ENCODE peak calls at places on chromosomes 6 and 20, in five cellular contexts. X is posterior vena cava; O is NCI-H524; V is stimulated activated CD4-positive, alpha-beta T cell treated with anti-CD3 and anti-CD28 coated beads, Interleukin-15, amount 100 ng/mL, for 1 hour; M is NCI-H1436. L is an unnamed sample.

GRCh38 chr20:6034134-6034969 is 19.5 kb downstream of the LRRN4 start:
- DNase-seq in X (no peak), O (no peak), V (no peak), M (no peak), L (peak)

GRCh38 chr6:53090576-53090975 is 25.4 kb downstream of the FBXO9 start:
- DNase-seq in X (no peak), O (no peak), V (no peak), M (no peak), L (no peak)

GRCh38 chr6:15378864-15379263 is 133.0 kb downstream of the JARID2 start:
- DNase-seq in X (no peak), O (no peak), V (no peak), M (no peak), L (no peak)

GRCh38 chr20:40676870-40677269 is 12.2 kb downstream of the MAFB start:
- DNase-seq in X (no peak), O (no peak), V (no peak), M (no peak), L (no peak)

GRCh38 chr6:153511896-153512496 is 380.9 kb upstream of the RGS17 start:
- DNase-seq in X (no peak), O (peak), V (no peak), M (no peak), L (peak)

GRCh38 chr6:130167655-130168054 is 55.1 kb downstream of the SAMD3 start:
- DNase-seq in X (no peak), O (no peak), V (no peak), M (no peak), L (no peak)

GRCh38 chr6:11309947-11310665 is 77.6 kb upstream of the NEDD9 start:
- DNase-seq in X (no peak), O (peak), V (no peak), M (no peak), L (peak)

GRCh38 chr6:33958208-33958862 is 154.5 kb upstream of the MLN start:
- DNase-seq in X (peak), O (peak), V (no peak), M (peak), L (no peak)

GRCh38 chr6:75882734-75883133 is 133.7 kb downstream of the MYO6 start:
- DNase-seq in X (no peak), O (no peak), V (no peak), M (no peak), L (no peak)

GRCh38 chr6:128743974-128744765 is 138.8 kb upstream of the LAMA2 start:
- DNase-seq in X (no peak), O (no peak), V (no peak), M (no peak), L (no peak)

GRCh38 chr6:114430534-114431124 is 87.8 kb upstream of the HS3ST5 start:
- DNase-seq in X (no peak), O (peak), V (no peak), M (no peak), L (peak)

GRCh38 chr6:32982084-32982701 is 13.8 kb downstream of the BRD2 start:
- DNase-seq in X (no peak), O (peak), V (no peak), M (peak), L (no peak)

GRCh38 chr6:88403486-88403885 is 237.3 kb upstream of the CNR1 start:
- DNase-seq in X (no peak), O (no peak), V (no peak), M (no peak), L (no peak)

GRCh38 chr6:2191390-2191740 is 54.0 kb downstream of the GMDS start:
- DNase-seq in X (no peak), O (no peak), V (no peak), M (no peak), L (no peak)

GRCh38 chr6:72760130-72760793 is 138.4 kb downstream of the KCNQ5 start:
- DNase-seq in X (no peak), O (no peak), V (no peak), M (no peak), L (no peak)

GRCh38 chr20:12012241-12013222 is 94.8 kb downstream of the BTBD3 start:
- DNase-seq in X (no peak), O (peak), V (no peak), M (no peak), L (peak)

GRCh38 chr6:125095501-125096301 is 57.9 kb upstream of the TPD52L1 start:
- DNase-seq in X (no peak), O (no peak), V (no peak), M (no peak), L (no peak)

GRCh38 chr20:14178528-14178927 is 158.9 kb downstream of the FLRT3 start:
- DNase-seq in X (no peak), O (no peak), V (no peak), M (no peak), L (no peak)

GRCh38 chr20:46348231-46348803 is 40.0 kb upstream of the CDH22 start:
- DNase-seq in X (no peak), O (peak), V (no peak), M (no peak), L (no peak)

L was measured in Kasumi-1.